ENCODE peak calls at places on chromosomes 7 and 10, in ten cellular contexts. X, P, R, C, W, H, B, O, S and T are unnamed samples.
A peak's percentile ranks its signal among the peaks of the same experiment; 100 is the strongest.

GRCh38 chr10:12492016-12492415 is 142.7 kb downstream of the CAMK1D start:
- DNase-seq in X (no peak), P (no peak), R (no peak), C (no peak), W (no peak), H (no peak), B (no peak), O (no peak), S (no peak), T (no peak)

GRCh38 chr10:132961-133898 is 2.0 kb upstream of the ZMYND11 start:
- DNase-seq in X (peak; percentile 15), P (no peak), R (no peak), C (no peak), W (peak; percentile 67), H (no peak), B (no peak), O (no peak), S (no peak), T (peak; percentile 73)

GRCh38 chr10:109946680-109947446 is 23.6 kb upstream of the XPNPEP1 start:
- DNase-seq in X (no peak), P (no peak), R (no peak), C (no peak), W (no peak), H (no peak), B (no peak), O (no peak), S (no peak), T (no peak)

GRCh38 chr10:20877554-20877953 is 19.6 kb downstream of the NEBL start:
- DNase-seq in X (no peak), P (no peak), R (no peak), C (no peak), W (no peak), H (no peak), B (no peak), O (no peak), S (no peak), T (no peak)

GRCh38 chr10:73591935-73592699 is 975 bp upstream of the USP54 start:
- DNase-seq in X (peak; percentile 61), P (peak; percentile 63), R (peak; percentile 67), C (no peak), W (peak; percentile 58), H (no peak), B (peak; percentile 30), O (peak; percentile 71), S (peak; percentile 72), T (peak; percentile 64)

GRCh38 chr10:3136763-3137611 is 35.6 kb downstream of the PITRM1 start:
- DNase-seq in X (no peak), P (no peak), R (peak; percentile 56), C (no peak), W (peak; percentile 95), H (no peak), B (peak; percentile 73), O (peak; percentile 72), S (no peak), T (no peak)

GRCh38 chr10:101032637-101033201 is 1.7 kb downstream of the SFXN3 start:
- DNase-seq in X (peak; percentile 94), P (no peak), R (peak; percentile 74), C (no peak), W (peak; percentile 91), H (peak; percentile 51), B (peak; percentile 57), O (peak; percentile 72), S (no peak), T (peak; percentile 88)

GRCh38 chr7:1281068-1281467 is 48.4 kb downstream of the UNCX start:
- DNase-seq in X (no peak), P (peak; percentile 4), R (no peak), C (no peak), W (no peak), H (no peak), B (no peak), O (no peak), S (no peak), T (no peak)

GRCh38 chr7:135979674-135980660 is 2.8 kb upstream of the MTPN start:
- DNase-seq in X (peak; percentile 60), P (no peak), R (no peak), C (no peak), W (peak; percentile 57), H (no peak), B (no peak), O (no peak), S (no peak), T (peak; percentile 76)

GRCh38 chr10:18875480-18875879 is 173.1 kb upstream of the MALRD1 start:
- DNase-seq in X (no peak), P (no peak), R (no peak), C (no peak), W (no peak), H (no peak), B (no peak), O (no peak), S (no peak), T (no peak)

GRCh38 chr7:6392712-6393666 is 54.8 kb downstream of the DAGLB start:
- DNase-seq in X (peak; percentile 62), P (peak; percentile 86), R (peak; percentile 82), C (no peak), W (peak; percentile 85), H (peak; percentile 89), B (peak; percentile 66), O (peak; percentile 78), S (peak; percentile 49), T (peak; percentile 85)

GRCh38 chr7:81447351-81447952 is 322.4 kb downstream of the HGF start:
- DNase-seq in X (peak; percentile 63), P (no peak), R (no peak), C (no peak), W (peak; percentile 77), H (no peak), B (no peak), O (no peak), S (peak; percentile 38), T (peak; percentile 83)

GRCh38 chr7:124764847-124765400 is 668 bp downstream of the GPR37 start:
- DNase-seq in X (no peak), P (peak; percentile 46), R (no peak), C (no peak), W (peak; percentile 1), H (no peak), B (no peak), O (no peak), S (no peak), T (no peak)

DNA sequence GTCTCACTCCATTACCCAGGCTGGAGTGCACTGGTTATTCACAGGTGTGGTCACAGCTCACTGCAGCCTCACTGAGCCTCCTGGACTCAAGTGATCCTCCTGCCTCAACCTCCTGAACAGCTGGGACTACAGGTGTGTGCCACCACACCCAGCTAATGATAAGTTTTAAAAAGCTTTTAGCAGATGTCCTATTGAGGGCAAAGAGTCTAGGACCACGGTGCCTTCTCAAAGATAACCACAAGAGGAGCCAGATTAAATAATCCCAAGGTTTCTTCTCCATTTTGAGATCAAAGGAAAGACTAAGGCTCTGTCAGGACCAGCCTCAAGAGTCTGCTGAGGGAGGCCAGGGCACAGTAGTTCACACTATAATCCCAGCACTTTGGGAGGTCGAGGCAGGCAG is 4.7 kb downstream of the ATP5MF start:
- DNase-seq in X (no peak), P (no peak), R (no peak), C (no peak), W (no peak), H (no peak), B (no peak), O (no peak), S (no peak), T (no peak)
- TF ChIP-seq CTCF in X (peak; percentile 23), P (no peak), R (no peak), C (no peak), W (no peak), H (no peak), B (no peak), O (no peak), S (no peak), T (no peak)

GRCh38 chr7:73623798-73624668 is at the start of gene MLXIPL:
- DNase-seq in X (no peak), P (peak; percentile 93), R (peak; percentile 57), C (no peak), W (peak; percentile 53), H (peak; percentile 40), B (peak; percentile 70), O (peak; percentile 34), S (peak; percentile 87), T (peak; percentile 26)
- H3K4me3 ChIP-seq in X (no peak within 1 kb of the TSS), P (peak within 1 kb of the TSS; percentile 60), R (peak within 1 kb of the TSS; percentile 45), C (peak within 1 kb of the TSS; percentile 73), W (peak within 1 kb of the TSS; percentile 46), H (peak within 1 kb of the TSS; percentile 70), B (peak within 1 kb of the TSS; percentile 68), O (no peak within 1 kb of the TSS), S (peak within 1 kb of the TSS; percentile 46), T (peak within 1 kb of the TSS; percentile 35)

DNA sequence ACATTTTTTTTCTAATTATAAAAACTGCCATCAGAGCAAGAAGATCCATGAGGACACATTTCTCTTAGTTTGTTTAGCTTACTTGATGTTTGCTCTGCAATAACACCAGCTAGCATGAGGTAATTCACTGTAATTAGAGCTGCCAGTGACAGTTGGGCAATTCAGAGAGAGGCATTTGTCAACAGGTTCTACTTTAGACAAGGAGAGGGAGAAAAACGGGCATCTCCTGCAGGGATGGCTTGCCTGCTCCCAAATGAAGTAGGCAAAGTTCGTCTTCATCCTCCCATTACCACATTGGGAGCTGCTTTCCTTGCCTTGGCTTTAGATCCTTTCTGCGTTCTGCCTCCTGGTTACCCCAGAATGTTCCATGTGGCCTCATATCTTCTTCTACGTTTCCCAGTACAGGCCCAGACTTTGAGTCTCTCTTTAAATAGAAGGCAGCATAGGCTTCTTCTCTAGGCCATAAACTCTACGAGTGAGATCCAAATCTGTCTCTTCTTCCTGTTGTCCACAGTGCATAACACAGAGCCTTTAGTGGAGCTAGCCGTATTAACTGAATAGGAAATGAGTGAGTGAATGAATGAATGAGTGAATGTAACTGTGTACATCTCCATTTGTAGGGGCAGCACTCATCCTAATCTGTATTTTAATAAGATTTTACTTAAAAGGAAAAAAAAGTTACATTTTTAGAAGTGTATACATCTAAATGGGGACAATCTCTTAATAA is 21.2 kb downstream of the ASB15 start:
- DNase-seq in X (no peak), P (no peak), R (peak; percentile 30), C (no peak), W (no peak), H (no peak), B (no peak), O (no peak), S (no peak), T (no peak)
- TF ChIP-seq CTCF in X (no peak), P (no peak), R (no peak), C (no peak), W (no peak), H (no peak), B (no peak), O (no peak), S (no peak), T (no peak)

GRCh38 chr7:74083117-74083876 is at the start of gene LIMK1:
- DNase-seq in X (peak; percentile 90), P (peak; percentile 87), R (peak; percentile 74), C (no peak), W (peak; percentile 87), H (no peak), B (peak; percentile 85), O (peak; percentile 73), S (peak; percentile 74), T (peak; percentile 82)

GRCh38 chr7:74083928-74084721 is 521 bp downstream of the LIMK1 start:
- DNase-seq in X (peak; percentile 88), P (peak; percentile 64), R (no peak), C (no peak), W (peak; percentile 44), H (no peak), B (peak; percentile 40), O (peak; percentile 48), S (no peak), T (peak; percentile 48)

GRCh38 chr7:74078461-74078860 is 5.1 kb upstream of the LIMK1 start:
- DNase-seq in X (no peak), P (no peak), R (no peak), C (no peak), W (no peak), H (no peak), B (no peak), O (no peak), S (no peak), T (no peak)

GRCh38 chr7:74084722-74085578 is 1.3 kb downstream of the LIMK1 start:
- DNase-seq in X (no peak), P (no peak), R (no peak), C (no peak), W (no peak), H (no peak), B (no peak), O (no peak), S (no peak), T (no peak)

GRCh38 chr7:74082770-74083116 is 861 bp upstream of the LIMK1 start:
- DNase-seq in X (no peak), P (no peak), R (no peak), C (no peak), W (no peak), H (no peak), B (no peak), O (no peak), S (no peak), T (no peak)
- H3K4me3 ChIP-seq in X (no peak overlapping the region), P (no peak overlapping the region), R (no peak overlapping the region), C (no peak overlapping the region), W (no peak overlapping the region), H (no peak overlapping the region), B (peak overlapping the region; percentile 87), O (no peak overlapping the region), S (no peak overlapping the region), T (no peak overlapping the region)